ENCODE peak calls at places on chromosome 14, in seven cellular contexts. One of them, this sample, is unnamed.
A peak's percentile ranks its signal among the peaks of the same experiment; 100 is the strongest.

GRCh38 chr14:21219561-21220111 is 49.6 kb downstream of the HNRNPC start:
- DNase-seq in H1: no peak
- DNase-seq in IMR-90: no peak
- DNase-seq in pancreas: no peak
- DNase-seq in tibial nerve: no peak
- DNase-seq in neural progenitor cell: no peak
- DNase-seq in CD8-positive, alpha-beta T cell: no peak
- DNase-seq in this sample: no peak

GRCh38 chr14:33282181-33282580 is 343.5 kb downstream of the NPAS3 start:
- DNase-seq in H1: no peak
- DNase-seq in IMR-90: no peak
- DNase-seq in pancreas: no peak
- DNase-seq in tibial nerve: no peak
- DNase-seq in neural progenitor cell: no peak
- DNase-seq in CD8-positive, alpha-beta T cell: no peak
- DNase-seq in this sample: no peak

GRCh38 chr14:29926701-29927595 is 699 bp downstream of the PRKD1 start:
- DNase-seq in H1: peak; percentile 71
- DNase-seq in IMR-90: peak; percentile 43
- DNase-seq in pancreas: peak; percentile 61
- DNase-seq in tibial nerve: no peak
- DNase-seq in neural progenitor cell: peak; percentile 69
- DNase-seq in CD8-positive, alpha-beta T cell: no peak
- DNase-seq in this sample: peak; percentile 58

GRCh38 chr14:32329146-32329545 is at the start of gene AKAP6:
- DNase-seq in H1: no peak
- DNase-seq in IMR-90: no peak
- DNase-seq in pancreas: no peak
- DNase-seq in tibial nerve: no peak
- DNase-seq in neural progenitor cell: peak; percentile 84
- DNase-seq in CD8-positive, alpha-beta T cell: no peak
- DNase-seq in this sample: no peak

GRCh38 chr14:106218189-106218588 is 691.8 kb downstream of the TMEM121 start:
- DNase-seq in H1: no peak
- DNase-seq in IMR-90: no peak
- DNase-seq in pancreas: no peak
- DNase-seq in tibial nerve: no peak
- DNase-seq in neural progenitor cell: no peak
- DNase-seq in CD8-positive, alpha-beta T cell: peak; percentile 25
- DNase-seq in this sample: no peak

GRCh38 chr14:75342762-75343599 is 64.4 kb downstream of the FOS start:
- DNase-seq in H1: no peak
- DNase-seq in IMR-90: no peak
- DNase-seq in pancreas: no peak
- DNase-seq in tibial nerve: no peak
- DNase-seq in neural progenitor cell: no peak
- DNase-seq in CD8-positive, alpha-beta T cell: no peak
- DNase-seq in this sample: no peak

GRCh38 chr14:100533647-100534485 is 53.4 kb downstream of the BEGAIN start:
- DNase-seq in H1: no peak
- DNase-seq in IMR-90: no peak
- DNase-seq in pancreas: peak; percentile 78
- DNase-seq in tibial nerve: peak; percentile 16
- DNase-seq in neural progenitor cell: no peak
- DNase-seq in CD8-positive, alpha-beta T cell: no peak
- DNase-seq in this sample: no peak

GRCh38 chr14:79294506-79294905 is 916.8 kb downstream of the DIO2 start:
- DNase-seq in H1: no peak
- DNase-seq in IMR-90: peak; percentile 55
- DNase-seq in pancreas: no peak
- DNase-seq in tibial nerve: no peak
- DNase-seq in neural progenitor cell: no peak
- DNase-seq in CD8-positive, alpha-beta T cell: no peak
- DNase-seq in this sample: no peak

GRCh38 chr14:99596772-99597171 is 7.2 kb downstream of the CCDC85C start:
- DNase-seq in H1: no peak
- DNase-seq in IMR-90: no peak
- DNase-seq in pancreas: no peak
- DNase-seq in tibial nerve: no peak
- DNase-seq in neural progenitor cell: no peak
- DNase-seq in CD8-positive, alpha-beta T cell: no peak
- DNase-seq in this sample: no peak

GRCh38 chr14:105247715-105248367 is 492 bp upstream of the BTBD6 start:
- DNase-seq in H1: no peak
- DNase-seq in IMR-90: no peak
- DNase-seq in pancreas: no peak
- DNase-seq in tibial nerve: no peak
- DNase-seq in neural progenitor cell: peak; percentile 14
- DNase-seq in CD8-positive, alpha-beta T cell: no peak
- DNase-seq in this sample: no peak

DNA sequence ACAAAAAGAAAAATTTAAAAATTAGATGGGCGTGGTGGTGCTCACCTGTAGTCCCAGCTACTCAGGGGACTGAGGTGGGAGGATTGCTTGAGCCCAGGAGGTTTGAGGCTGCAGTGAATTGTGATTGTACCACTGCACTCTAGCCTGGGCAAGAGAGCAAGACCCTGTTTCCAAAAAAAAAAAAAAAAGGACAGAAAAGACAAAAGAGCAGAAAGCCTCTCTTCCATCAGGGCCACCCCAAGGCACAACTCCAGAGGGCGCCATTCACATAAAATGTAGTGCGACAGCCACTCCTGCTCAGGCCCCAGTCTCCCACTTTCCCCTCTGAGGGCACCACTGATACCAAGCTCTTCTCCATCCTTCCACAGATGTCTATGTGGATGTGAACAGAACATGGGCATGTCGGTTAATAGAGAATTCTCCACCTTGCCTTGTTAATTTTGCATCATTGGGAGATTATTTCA is 41.8 kb downstream of the DGLUCY start:
- DNase-seq in H1: no peak
- DNase-seq in IMR-90: no peak
- DNase-seq in pancreas: no peak
- DNase-seq in tibial nerve: no peak
- DNase-seq in neural progenitor cell: no peak
- DNase-seq in CD8-positive, alpha-beta T cell: no peak
- DNase-seq in this sample: no peak
- TF ChIP-seq CTCF in H1: peak; percentile 24
- TF ChIP-seq CTCF in IMR-90: peak; percentile 5
- TF ChIP-seq CTCF in pancreas: no peak
- TF ChIP-seq CTCF in tibial nerve: no peak
- TF ChIP-seq CTCF in neural progenitor cell: no peak
- TF ChIP-seq CTCF in CD8-positive, alpha-beta T cell: no peak
- TF ChIP-seq CTCF in this sample: no peak

DNA sequence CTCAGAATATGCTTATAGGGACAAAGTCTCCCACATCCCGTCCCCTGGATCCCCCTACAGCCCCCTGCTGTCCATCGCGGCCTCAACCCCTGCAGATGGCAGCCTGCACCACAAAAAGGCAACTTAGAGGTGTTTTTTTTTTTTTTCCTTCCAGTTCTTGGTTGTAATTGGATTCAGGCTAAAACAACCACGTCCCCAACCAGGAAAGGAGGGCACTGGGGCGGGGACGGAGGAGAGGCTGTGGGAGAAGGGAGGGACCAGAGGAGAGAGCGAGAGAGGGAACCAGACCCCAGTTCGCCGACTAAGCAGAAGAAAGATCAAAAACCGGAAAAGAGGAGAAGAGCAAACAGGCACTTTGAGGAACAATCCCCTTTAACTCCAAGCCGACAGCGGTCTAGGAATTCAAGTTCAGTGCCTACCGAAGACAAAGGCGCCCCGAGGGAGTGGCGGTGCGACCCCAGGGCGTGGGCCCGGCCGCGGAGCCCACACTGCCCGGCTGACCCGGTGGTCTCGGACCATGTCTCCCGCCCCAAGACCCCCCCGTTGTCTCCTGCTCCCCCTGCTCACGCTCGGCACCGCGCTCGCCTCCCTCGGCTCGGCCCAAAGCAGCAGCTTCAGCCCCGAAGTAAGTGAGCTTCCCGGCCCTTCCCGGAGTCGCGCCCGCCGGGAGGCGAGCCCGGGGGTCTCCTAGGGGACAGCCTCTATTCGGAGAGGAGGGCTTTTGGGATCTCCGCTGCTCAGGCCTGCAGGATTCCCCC is at the start of gene MMP14:
- DNase-seq in H1: peak; percentile 60
- DNase-seq in IMR-90: peak; percentile 89
- DNase-seq in pancreas: peak; percentile 70
- DNase-seq in tibial nerve: peak; percentile 80
- DNase-seq in neural progenitor cell: peak; percentile 48
- DNase-seq in CD8-positive, alpha-beta T cell: no peak
- DNase-seq in this sample: peak; percentile 78
- TF ChIP-seq CTCF in H1: peak; percentile 29
- TF ChIP-seq CTCF in IMR-90: peak; percentile 68
- TF ChIP-seq CTCF in pancreas: no peak
- TF ChIP-seq CTCF in tibial nerve: peak; percentile 50
- TF ChIP-seq CTCF in neural progenitor cell: peak; percentile 38
- TF ChIP-seq CTCF in CD8-positive, alpha-beta T cell: no peak
- TF ChIP-seq CTCF in this sample: no peak

GRCh38 chr14:54715811-54716210 is 148.9 kb downstream of the SAMD4A start:
- DNase-seq in H1: no peak
- DNase-seq in IMR-90: no peak
- DNase-seq in pancreas: no peak
- DNase-seq in tibial nerve: no peak
- DNase-seq in neural progenitor cell: no peak
- DNase-seq in CD8-positive, alpha-beta T cell: no peak
- DNase-seq in this sample: no peak

GRCh38 chr14:54712371-54712998 is 145.6 kb downstream of the SAMD4A start:
- DNase-seq in H1: no peak
- DNase-seq in IMR-90: peak; percentile 59
- DNase-seq in pancreas: no peak
- DNase-seq in tibial nerve: no peak
- DNase-seq in neural progenitor cell: no peak
- DNase-seq in CD8-positive, alpha-beta T cell: no peak
- DNase-seq in this sample: no peak

GRCh38 chr14:54718046-54718445 is 151.1 kb downstream of the SAMD4A start:
- DNase-seq in H1: no peak
- DNase-seq in IMR-90: peak; percentile 81
- DNase-seq in pancreas: no peak
- DNase-seq in tibial nerve: no peak
- DNase-seq in neural progenitor cell: no peak
- DNase-seq in CD8-positive, alpha-beta T cell: no peak
- DNase-seq in this sample: no peak

GRCh38 chr14:54713364-54713763 is 146.4 kb downstream of the SAMD4A start:
- DNase-seq in H1: no peak
- DNase-seq in IMR-90: peak; percentile 65
- DNase-seq in pancreas: no peak
- DNase-seq in tibial nerve: no peak
- DNase-seq in neural progenitor cell: no peak
- DNase-seq in CD8-positive, alpha-beta T cell: no peak
- DNase-seq in this sample: no peak

DNA sequence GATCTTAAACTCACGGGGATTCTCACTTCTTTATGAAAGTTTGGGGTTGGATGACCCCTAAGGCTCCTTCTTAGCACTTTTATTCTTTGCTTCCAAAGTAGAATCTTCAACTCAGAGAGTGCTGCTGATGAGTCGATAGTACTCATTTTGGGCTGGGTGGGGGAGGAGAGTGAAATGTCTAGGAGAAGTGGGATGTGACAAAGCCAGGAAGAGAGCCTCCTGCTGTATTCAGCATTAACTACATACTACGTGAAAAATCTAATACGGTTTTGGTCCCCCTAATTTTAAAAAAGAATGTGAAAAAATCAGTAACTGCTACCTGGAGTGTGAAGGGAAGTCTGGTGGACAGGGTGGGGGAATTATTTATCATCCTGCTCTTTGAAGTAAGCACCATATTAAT is 148.3 kb downstream of the SAMD4A start:
- DNase-seq in H1: no peak
- DNase-seq in IMR-90: peak; percentile 53
- DNase-seq in pancreas: no peak
- DNase-seq in tibial nerve: no peak
- DNase-seq in neural progenitor cell: no peak
- DNase-seq in CD8-positive, alpha-beta T cell: no peak
- DNase-seq in this sample: peak; percentile 33
- TF ChIP-seq CTCF in H1: no peak
- TF ChIP-seq CTCF in IMR-90: peak; percentile 33
- TF ChIP-seq CTCF in pancreas: no peak
- TF ChIP-seq CTCF in tibial nerve: no peak
- TF ChIP-seq CTCF in neural progenitor cell: no peak
- TF ChIP-seq CTCF in CD8-positive, alpha-beta T cell: no peak
- TF ChIP-seq CTCF in this sample: no peak

GRCh38 chr14:78164226-78164853 is 5.8 kb upstream of the NRXN3 start:
- DNase-seq in H1: peak; percentile 82
- DNase-seq in IMR-90: no peak
- DNase-seq in pancreas: no peak
- DNase-seq in tibial nerve: no peak
- DNase-seq in neural progenitor cell: peak; percentile 75
- DNase-seq in CD8-positive, alpha-beta T cell: no peak
- DNase-seq in this sample: peak; percentile 49
- TF ChIP-seq CTCF in H1: peak; percentile 99
- TF ChIP-seq CTCF in IMR-90: peak; percentile 15
- TF ChIP-seq CTCF in pancreas: no peak
- TF ChIP-seq CTCF in tibial nerve: peak; percentile 7
- TF ChIP-seq CTCF in neural progenitor cell: peak; percentile 86
- TF ChIP-seq CTCF in CD8-positive, alpha-beta T cell: no peak
- TF ChIP-seq CTCF in this sample: peak; percentile 57

GRCh38 chr14:73802431-73803188 is 49.0 kb upstream of the PTGR2 start:
- DNase-seq in H1: no peak
- DNase-seq in IMR-90: no peak
- DNase-seq in pancreas: no peak
- DNase-seq in tibial nerve: no peak
- DNase-seq in neural progenitor cell: peak; percentile 35
- DNase-seq in CD8-positive, alpha-beta T cell: no peak
- DNase-seq in this sample: peak; percentile 80
- TF ChIP-seq CTCF in H1: no peak
- TF ChIP-seq CTCF in IMR-90: no peak
- TF ChIP-seq CTCF in pancreas: no peak
- TF ChIP-seq CTCF in tibial nerve: no peak
- TF ChIP-seq CTCF in neural progenitor cell: no peak
- TF ChIP-seq CTCF in CD8-positive, alpha-beta T cell: no peak
- TF ChIP-seq CTCF in this sample: no peak

DNA sequence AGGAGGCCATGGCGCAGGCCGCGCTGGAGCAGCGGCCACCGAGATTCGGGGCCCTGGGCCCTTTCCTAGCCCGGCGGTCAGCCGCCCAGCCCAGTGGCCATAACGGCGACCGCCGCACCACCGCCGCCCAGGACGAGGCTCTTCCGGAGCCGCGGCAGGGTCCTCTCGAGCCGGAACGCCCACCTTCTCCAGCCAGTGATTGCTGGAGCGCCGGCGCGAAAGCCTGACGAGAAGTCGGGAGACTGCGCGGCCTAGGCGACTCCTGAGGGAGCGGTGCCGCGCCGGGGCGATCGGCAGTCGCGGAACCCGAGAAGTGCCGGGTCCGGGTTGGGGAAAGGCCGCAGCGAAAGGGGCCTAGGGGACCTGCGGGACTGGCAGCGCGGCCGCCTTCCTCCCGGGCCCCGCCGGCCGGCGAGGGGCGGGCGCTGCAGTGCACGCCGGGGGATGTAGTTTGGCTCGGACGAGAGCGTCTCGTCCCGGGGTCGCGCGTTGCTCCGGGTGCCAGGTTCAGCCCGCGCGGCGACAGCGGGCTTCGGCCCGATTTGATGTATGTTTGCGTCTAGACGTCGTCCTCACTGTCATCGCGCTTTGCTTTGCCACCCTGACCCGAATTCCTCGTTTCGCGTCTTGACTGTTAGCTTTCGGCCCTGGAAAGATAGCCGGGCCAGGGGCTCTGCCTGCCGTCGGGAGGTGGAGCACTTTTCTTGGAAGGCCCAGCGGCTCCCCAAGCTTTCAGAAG is at the start of gene VTI1B:
- DNase-seq in H1: peak; percentile 89
- DNase-seq in IMR-90: peak; percentile 65
- DNase-seq in pancreas: peak; percentile 82
- DNase-seq in tibial nerve: peak; percentile 52
- DNase-seq in neural progenitor cell: peak; percentile 93
- DNase-seq in CD8-positive, alpha-beta T cell: peak; percentile 79
- DNase-seq in this sample: peak; percentile 67
- TF ChIP-seq CTCF in H1: peak; percentile 9
- TF ChIP-seq CTCF in IMR-90: peak; percentile 25
- TF ChIP-seq CTCF in pancreas: no peak
- TF ChIP-seq CTCF in tibial nerve: no peak
- TF ChIP-seq CTCF in neural progenitor cell: peak; percentile 29
- TF ChIP-seq CTCF in CD8-positive, alpha-beta T cell: no peak
- TF ChIP-seq CTCF in this sample: no peak

GRCh38 chr14:81301813-81302212 is 81.1 kb upstream of the GTF2A1 start:
- DNase-seq in H1: no peak
- DNase-seq in IMR-90: no peak
- DNase-seq in pancreas: no peak
- DNase-seq in tibial nerve: no peak
- DNase-seq in neural progenitor cell: no peak
- DNase-seq in CD8-positive, alpha-beta T cell: no peak
- DNase-seq in this sample: no peak
- TF ChIP-seq CTCF in H1: no peak
- TF ChIP-seq CTCF in IMR-90: no peak
- TF ChIP-seq CTCF in pancreas: no peak
- TF ChIP-seq CTCF in tibial nerve: no peak
- TF ChIP-seq CTCF in neural progenitor cell: no peak
- TF ChIP-seq CTCF in CD8-positive, alpha-beta T cell: no peak
- TF ChIP-seq CTCF in this sample: no peak

This sample was measured in MCF 10A.